ENCODE peak calls at places on chromosome 6, in six cellular contexts. L is PC-9, N is aorta, I is IMR-90, Q is sigmoid colon, B is DND-41. X is an unnamed sample. For H3K27me3 and H3K4me1, the result is how much of the 10 kb centered on the place peaks cover.

GRCh38 chr6:27130668-27131428 is 116.7 kb upstream of the PRSS16 start:
- DNase-seq in L (no peak), N (no peak), I (no peak), Q (no peak), B (no peak), X (no peak)

GRCh38 chr6:166032366-166033171 is 135.1 kb downstream of the TBXT start:
- DNase-seq in L (no peak), N (no peak), I (peak), Q (peak), B (peak), X (peak)

GRCh38 chr6:35663001-35663400 is 25.7 kb downstream of the FKBP5 start:
- DNase-seq in L (no peak), N (no peak), I (peak), Q (no peak), B (no peak), X (no peak)

GRCh38 chr6:13425971-13426931 is 61.1 kb downstream of the GFOD1 start:
- DNase-seq in L (peak), N (peak), I (peak), Q (no peak), B (no peak), X (peak)

GRCh38 chr6:68679399-68679798 is 44.3 kb downstream of the ADGRB3 start:
- DNase-seq in L (no peak), N (no peak), I (no peak), Q (no peak), B (no peak), X (peak)

GRCh38 chr6:23246901-23247300 is 677.5 kb downstream of the HDGFL1 start:
- DNase-seq in L (no peak), N (no peak), I (no peak), Q (no peak), B (no peak), X (no peak)

GRCh38 chr6:24991748-24992467 is 56.1 kb upstream of the RIPOR2 start:
- DNase-seq in L (peak), N (no peak), I (peak), Q (no peak), B (peak), X (peak)

GRCh38 chr6:34295721-34296120 is 46.9 kb upstream of the SMIM29 start:
- DNase-seq in L (no peak), N (no peak), I (peak), Q (no peak), B (no peak), X (no peak)

GRCh38 chr6:137258170-137258569 is 39.0 kb upstream of the IFNGR1 start:
- DNase-seq in L (no peak), N (no peak), I (no peak), Q (no peak), B (no peak), X (no peak)

GRCh38 chr6:44416103-44416502 is 28.6 kb downstream of the CDC5L start:
- DNase-seq in L (peak), N (no peak), I (peak), Q (no peak), B (no peak), X (no peak)

GRCh38 chr6:5506575-5506974 is 245.3 kb downstream of the FARS2 start:
- DNase-seq in L (no peak), N (no peak), I (no peak), Q (no peak), B (no peak), X (no peak)

GRCh38 chr6:128515550-128516513 is 4.6 kb downstream of the PTPRK start:
- DNase-seq in L (no peak), N (no peak), I (peak), Q (no peak), B (no peak), X (no peak)

GRCh38 chr6:6006428-6007310 is at the start of gene NRN1:
- DNase-seq in L (no peak), N (no peak), I (no peak), Q (no peak), B (no peak), X (no peak)

GRCh38 chr6:150435832-150436231 is 67.0 kb downstream of the IYD start:
- DNase-seq in L (no peak), N (no peak), I (no peak), Q (no peak), B (no peak), X (no peak)
- H3K4me3 ChIP-seq in L (no peak), N (no peak), I (no peak), Q (no peak), B (no peak), X (no peak)

GRCh38 chr6:108594640-108595039 is 33.9 kb downstream of the FOXO3 start:
- DNase-seq in L (no peak), N (peak), I (no peak), Q (no peak), B (no peak), X (no peak)
- H3K27me3 ChIP-seq in L (under half), N (under half), I (under half), Q (under half), B (under half), X (under half)

GRCh38 chr6:147855823-147856222 is 347.3 kb downstream of the SAMD5 start:
- DNase-seq in L (no peak), N (no peak), I (peak), Q (no peak), B (no peak), X (no peak)

GRCh38 chr6:147856687-147857086 is 348.2 kb downstream of the SAMD5 start:
- DNase-seq in L (no peak), N (no peak), I (no peak), Q (no peak), B (no peak), X (no peak)

GRCh38 chr6:147849401-147849800 is 340.9 kb downstream of the SAMD5 start:
- DNase-seq in L (no peak), N (no peak), I (no peak), Q (no peak), B (no peak), X (no peak)

GRCh38 chr6:147853574-147853973 is 345.1 kb downstream of the SAMD5 start:
- DNase-seq in L (no peak), N (no peak), I (no peak), Q (no peak), B (no peak), X (no peak)

DNA sequence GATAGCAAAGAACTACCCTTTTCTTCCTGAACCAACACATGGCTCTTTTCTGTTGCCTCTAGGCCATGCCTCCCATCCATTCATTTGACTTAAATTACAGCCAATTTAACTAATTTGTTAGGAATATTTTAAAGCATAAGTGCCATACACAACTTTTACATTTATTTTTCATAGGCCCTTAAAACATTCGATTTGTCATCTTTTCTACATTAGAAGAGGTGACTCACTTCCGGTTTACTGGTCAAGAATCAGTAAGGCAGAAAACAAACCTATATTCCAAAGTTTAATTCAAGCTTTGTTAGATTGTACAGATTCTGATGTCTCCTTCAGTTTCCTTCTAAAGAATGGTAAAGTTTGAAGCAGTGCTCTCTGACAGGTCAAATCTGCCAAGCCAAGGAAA is 344.3 kb downstream of the SAMD5 start:
- DNase-seq in L (no peak), N (no peak), I (peak), Q (no peak), B (no peak), X (no peak)
- H3K4me1 ChIP-seq in L (under half), N (under half), I (under half), Q (under half), B (under half), X (under half)

GRCh38 chr6:169791721-169792131 is 40.3 kb downstream of the ERMARD start:
- DNase-seq in L (no peak), N (peak), I (no peak), Q (no peak), B (peak), X (no peak)

GRCh38 chr6:169787797-169788196 is 36.4 kb downstream of the ERMARD start:
- DNase-seq in L (no peak), N (peak), I (no peak), Q (no peak), B (no peak), X (no peak)

GRCh38 chr6:169788809-169789145 is 37.4 kb downstream of the ERMARD start:
- DNase-seq in L (no peak), N (no peak), I (no peak), Q (no peak), B (no peak), X (no peak)

GRCh38 chr6:169789944-169790927 is 38.8 kb downstream of the ERMARD start:
- DNase-seq in L (peak), N (peak), I (peak), Q (peak), B (peak), X (peak)

DNA sequence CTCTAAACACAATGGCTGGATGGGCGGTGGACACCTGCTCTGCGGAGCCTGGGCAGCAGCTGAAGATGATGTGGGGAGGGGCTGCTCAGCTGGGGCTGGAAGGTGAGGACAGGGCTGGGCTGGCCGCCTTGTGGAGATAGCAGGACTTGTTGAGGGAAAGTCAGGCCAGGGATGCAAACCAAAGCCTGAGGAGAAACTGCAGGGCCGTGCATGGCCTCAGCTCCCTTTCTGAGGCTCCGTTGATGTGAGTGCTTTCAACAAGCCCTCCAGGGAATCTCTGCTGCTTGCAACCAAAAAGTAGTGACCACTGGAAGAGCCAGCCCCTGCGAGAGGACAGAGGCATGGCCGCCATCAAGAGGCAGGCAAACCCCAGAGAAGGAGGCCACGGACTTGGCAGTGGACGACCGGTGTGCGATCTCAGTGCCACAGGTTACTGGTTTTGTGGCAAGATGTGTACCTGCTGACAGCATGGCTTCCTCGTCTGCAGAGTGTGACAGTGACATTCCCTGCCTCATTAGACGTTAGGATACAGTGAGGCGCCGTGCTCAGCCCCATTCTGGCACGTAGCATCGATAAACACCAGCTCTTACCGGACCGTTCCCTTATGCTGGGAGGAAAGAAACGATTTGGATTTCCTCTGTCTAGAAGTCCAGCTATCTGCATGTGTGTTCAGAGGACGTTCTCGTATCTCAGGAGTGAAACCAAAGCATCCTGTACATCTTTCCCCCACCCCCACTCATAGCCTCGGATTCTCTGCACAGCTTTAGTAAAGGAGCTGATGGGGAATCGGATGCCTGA is 37.9 kb downstream of the ERMARD start:
- DNase-seq in L (no peak), N (peak), I (no peak), Q (no peak), B (no peak), X (no peak)
- H3K4me3 ChIP-seq in L (no peak), N (no peak), I (peak), Q (peak), B (no peak), X (peak)

GRCh38 chr6:134480593-134480992 is 162.7 kb upstream of the SGK1 start:
- DNase-seq in L (no peak), N (no peak), I (peak), Q (no peak), B (no peak), X (no peak)
- H3K27me3 ChIP-seq in L (under half), N (under half), I (under half), Q (under half), B (under half), X (under half)

DNA sequence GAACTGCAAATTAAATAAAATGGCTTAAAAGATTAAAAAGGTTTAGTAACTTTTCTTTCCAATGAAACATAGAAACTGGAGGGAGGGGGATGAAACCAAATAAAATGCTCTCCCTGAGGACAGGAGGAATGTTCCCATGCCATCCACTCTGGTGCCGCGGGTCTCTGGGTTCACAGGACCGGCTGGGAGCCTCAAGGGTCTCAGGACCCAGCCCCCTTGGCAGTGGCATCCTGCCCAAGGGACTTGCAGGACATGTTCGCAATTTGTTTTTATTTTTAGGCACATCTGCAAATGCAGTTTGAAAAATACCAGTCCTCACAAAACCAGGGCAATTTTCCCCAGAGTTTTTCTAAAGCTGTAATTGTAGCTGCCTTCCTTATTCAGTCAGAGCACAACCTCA is 7.5 kb downstream of the BEND3 start:
- DNase-seq in L (no peak), N (no peak), I (no peak), Q (peak), B (no peak), X (no peak)
- H3K4me1 ChIP-seq in L (under half), N (under half), I (under half), Q (under half), B (under half), X (under half)

X was measured in BE2C.